ENCODE peak calls at places on chromosomes 11 and 22, in six cellular contexts. Y is kidney, W is IMR-90, P is Caco-2, O is uterus, S is mesenchymal stem cell. V is an unnamed sample.

GRCh38 chr11:117606807-117607206 is 190.2 kb downstream of the DSCAML1 start:
- DNase-seq in O (no peak), W (no peak), Y (no peak), P (no peak), S (no peak), V (no peak)

GRCh38 chr11:28836285-28837081 is 728.3 kb downstream of the METTL15 start:
- DNase-seq in P (peak; percentile 46), S (peak; percentile 86), Y (no peak), W (peak; percentile 99), O (no peak), V (no peak)

GRCh38 chr11:120316880-120317688 is 8.0 kb upstream of the TLCD5 start:
- DNase-seq in P (peak; percentile 36), S (peak; percentile 56), W (peak; percentile 29), Y (peak; percentile 91), O (peak; percentile 69), V (peak; percentile 68)

GRCh38 chr11:120807414-120808150 is 216.3 kb upstream of the TBCEL start:
- DNase-seq in W (peak; percentile 95), S (peak; percentile 93), Y (peak; percentile 85), P (peak; percentile 49), O (no peak), V (no peak)

GRCh38 chr11:2300290-2300935 is 1.3 kb downstream of the C11orf21 start:
- DNase-seq in P (no peak), W (no peak), S (no peak), Y (peak; percentile 75), O (no peak), V (peak; percentile 24)

GRCh38 chr11:48116843-48117242 is 99.8 kb upstream of the OR4B1 start:
- DNase-seq in Y (no peak), O (no peak), S (peak; percentile 27), P (peak; percentile 34), W (no peak), V (no peak)

GRCh38 chr22:20024225-20025087 is 3.5 kb downstream of the TANGO2 start:
- DNase-seq in S (no peak), W (no peak), Y (peak; percentile 66), O (no peak), P (no peak), V (peak; percentile 63)

GRCh38 chr22:37601540-37602442 is 6.8 kb upstream of the GGA1 start:
- DNase-seq in Y (no peak), W (peak; percentile 33), O (no peak), P (peak; percentile 87), S (peak; percentile 16), V (no peak)

GRCh38 chr22:42621505-42622002 is 6.9 kb upstream of the POLDIP3 start:
- DNase-seq in P (peak; percentile 85), W (peak; percentile 61), Y (peak; percentile 91), S (peak; percentile 70), O (peak; percentile 66), V (peak; percentile 63)

GRCh38 chr22:19103881-19104821 is 18.1 kb downstream of the DGCR2 start:
- DNase-seq in O (no peak), W (peak; percentile 79), Y (no peak), P (no peak), S (peak; percentile 30), V (no peak)

GRCh38 chr11:103709366-103709765 is 327.1 kb upstream of the DDI1 start:
- DNase-seq in W (no peak), S (no peak), P (no peak), Y (no peak), O (no peak), V (no peak)

GRCh38 chr11:134539285-134539684 is 127.2 kb upstream of the B3GAT1 start:
- DNase-seq in S (no peak), P (no peak), Y (peak; percentile 17), O (no peak), W (no peak), V (no peak)

GRCh38 chr22:43304831-43305230 is 38.3 kb downstream of the SCUBE1 start:
- DNase-seq in S (no peak), W (no peak), Y (no peak), O (no peak), P (no peak), V (no peak)

GRCh38 chr11:95363710-95364109 is 132.7 kb upstream of the SESN3 start:
- DNase-seq in W (no peak), O (no peak), Y (no peak), S (no peak), P (peak; percentile 65), V (no peak)

GRCh38 chr22:28207281-28208030 is 288.4 kb upstream of the PITPNB start:
- DNase-seq in O (no peak), W (peak; percentile 45), S (peak; percentile 19), Y (no peak), P (no peak), V (no peak)

GRCh38 chr11:71562120-71562519 is 3.2 kb upstream of the KRTAP5-10 start:
- DNase-seq in Y (no peak), W (no peak), P (no peak), S (no peak), O (no peak), V (no peak)

GRCh38 chr11:34860034-34860433 is 56.1 kb downstream of the APIP start:
- DNase-seq in P (no peak), W (no peak), Y (no peak), O (no peak), S (no peak), V (no peak)

GRCh38 chr11:13140028-13140870 is 131.1 kb downstream of the RASSF10 start:
- DNase-seq in S (peak; percentile 65), P (peak; percentile 89), O (no peak), Y (peak; percentile 75), W (peak; percentile 26), V (no peak)

GRCh38 chr22:31489632-31490495 is at the start of gene EIF4ENIF1:
- DNase-seq in Y (peak; percentile 95), P (peak; percentile 91), O (peak; percentile 84), S (peak; percentile 87), W (peak; percentile 78), V (peak; percentile 92)

GRCh38 chr11:112658521-112658920 is 302.7 kb upstream of the NCAM1 start:
- DNase-seq in W (no peak), S (no peak), Y (no peak), P (no peak), O (no peak), V (no peak)

GRCh38 chr11:116535954-116536353 is 236.8 kb downstream of the BUD13 start:
- DNase-seq in P (no peak), Y (no peak), O (no peak), W (no peak), S (no peak), V (no peak)

GRCh38 chr11:105937331-105937730 is 84.7 kb downstream of the MSANTD4 start:
- DNase-seq in Y (no peak), P (no peak), W (peak; percentile 67), S (peak; percentile 77), O (no peak), V (no peak)

GRCh38 chr11:119727523-119728081 is 1.4 kb downstream of the NECTIN1 start:
- DNase-seq in Y (no peak), P (peak; percentile 83), S (peak; percentile 27), W (no peak), O (no peak), V (peak; percentile 26)

GRCh38 chr11:92249156-92249753 is 24.6 kb downstream of the FAT3 start:
- DNase-seq in S (no peak), P (no peak), Y (no peak), O (no peak), W (no peak), V (no peak)

GRCh38 chr11:88367310-88367709 is 29.8 kb upstream of the CTSC start:
- DNase-seq in Y (no peak), S (no peak), W (no peak), O (no peak), P (no peak), V (no peak)

GRCh38 chr11:44751066-44751465 is 24.3 kb downstream of the TSPAN18 start:
- DNase-seq in W (no peak), Y (no peak), S (no peak), O (peak; percentile 18), P (no peak), V (no peak)

GRCh38 chr22:33105501-33105911 is 47.3 kb upstream of the SYN3 start:
- DNase-seq in P (no peak), Y (no peak), O (no peak), S (peak; percentile 28), W (peak; percentile 28), V (no peak)

DNA sequence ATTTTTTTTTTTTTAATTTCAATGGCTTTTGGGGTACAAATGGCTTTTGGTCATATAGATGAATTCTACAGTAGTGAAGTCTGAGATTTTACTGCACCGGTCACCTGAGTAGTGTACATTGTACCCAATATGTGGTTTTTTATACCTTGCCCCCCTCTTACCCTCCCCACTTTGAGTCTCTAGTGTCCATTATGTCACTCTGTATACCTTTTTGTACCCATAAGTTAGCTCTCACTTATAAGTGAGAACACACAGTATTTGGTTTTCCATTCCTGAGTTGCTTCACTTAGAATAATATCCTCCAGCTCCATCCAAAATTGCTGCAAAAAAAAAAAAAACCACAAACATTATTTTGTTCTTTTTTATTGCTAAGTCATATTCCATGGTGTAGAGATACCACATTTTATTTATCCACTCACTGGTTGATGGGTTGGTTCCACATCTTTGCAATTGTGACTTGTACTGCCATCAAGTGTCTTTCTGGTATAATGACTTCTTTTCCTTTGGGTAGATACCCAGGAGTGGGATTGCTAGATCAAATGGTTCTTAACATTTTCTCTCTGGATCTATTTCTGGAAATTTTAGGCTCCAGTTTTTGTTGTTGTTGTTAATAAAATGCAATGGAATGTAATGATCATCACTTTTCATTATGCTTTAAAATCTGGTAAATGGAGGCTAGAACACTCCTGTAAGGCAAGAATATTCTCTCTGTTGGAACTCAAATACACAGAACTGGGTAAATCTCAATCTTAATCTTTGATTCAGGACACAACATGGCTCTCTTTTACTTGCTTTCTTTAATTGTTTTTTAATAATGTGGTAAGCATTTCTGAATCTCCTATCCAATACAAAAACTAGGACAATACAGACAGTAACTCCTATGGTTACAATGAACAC is 10.3 kb downstream of the NEAT1 start:
- DNase-seq in O (peak; percentile 9), Y (no peak), W (peak; percentile 54), S (peak; percentile 80), P (no peak), V (no peak)
- H3K4me3 ChIP-seq in O (no peak overlapping the region), Y (no peak overlapping the region), W (no peak overlapping the region), S (peak overlapping the region; percentile 92), P (no peak overlapping the region), V (peak overlapping the region; percentile 80)

GRCh38 chr11:62724171-62724570 is 3.1 kb downstream of the HNRNPUL2 start:
- DNase-seq in P (no peak), S (no peak), W (no peak), Y (no peak), O (no peak), V (no peak)
- H3K4me3 ChIP-seq in P (no peak overlapping the region), S (peak overlapping the region; percentile 100), W (no peak overlapping the region), Y (peak overlapping the region; percentile 82), O (peak overlapping the region; percentile 74), V (peak overlapping the region; percentile 91)

GRCh38 chr11:128891912-128892398 is 799 bp downstream of the KCNJ5 start:
- DNase-seq in W (no peak), S (no peak), P (no peak), O (peak; percentile 34), Y (peak; percentile 64), V (no peak)
- H3K4me3 ChIP-seq in W (no peak overlapping the region), S (no peak overlapping the region), P (no peak overlapping the region), O (no peak overlapping the region), Y (no peak overlapping the region), V (peak overlapping the region; percentile 73)

GRCh38 chr11:18721576-18722292 is 4.3 kb downstream of the IGSF22 start:
- DNase-seq in S (peak; percentile 63), P (peak; percentile 65), O (peak; percentile 37), W (peak; percentile 34), Y (peak; percentile 85), V (no peak)

GRCh38 chr11:18720086-18720810 is 5.7 kb downstream of the IGSF22 start:
- DNase-seq in S (no peak), Y (no peak), W (peak; percentile 25), O (peak; percentile 28), P (no peak), V (no peak)

GRCh38 chr11:18723991-18724390 is 2.0 kb downstream of the IGSF22 start:
- DNase-seq in O (no peak), W (no peak), S (no peak), Y (no peak), P (no peak), V (no peak)

GRCh38 chr11:18720811-18721575 is 5.0 kb downstream of the IGSF22 start:
- DNase-seq in Y (peak; percentile 94), W (peak; percentile 43), S (peak; percentile 77), P (peak; percentile 71), O (peak; percentile 89), V (peak; percentile 85)

GRCh38 chr11:18722293-18722637 is 3.7 kb downstream of the IGSF22 start:
- DNase-seq in W (no peak), P (no peak), O (no peak), S (no peak), Y (no peak), V (no peak)
- H3K4me3 ChIP-seq in W (no peak overlapping the region), P (no peak overlapping the region), O (peak overlapping the region; percentile 58), S (no peak overlapping the region), Y (no peak overlapping the region), V (peak overlapping the region; percentile 80)

V was measured in left ventricle myocardium inferior.